ENCODE peak calls at places on chromosomes 4 and X, in four cellular contexts. L, P, I and K are unnamed samples.

GRCh38 chrX:79081895-79082512 is 62.5 kb upstream of the GPR174 start:
- DNase-seq in L (peak), I (no peak), P (peak), K (peak)

GRCh38 chrX:65601530-65602281 is 65.7 kb upstream of the MSN start:
- DNase-seq in L (peak), P (no peak), I (no peak), K (no peak)

GRCh38 chrX:118360429-118361125 is 14.7 kb downstream of the WDR44 start:
- DNase-seq in L (no peak), P (no peak), I (no peak), K (no peak)

GRCh38 chr4:59956366-59956765 is 1243.8 kb upstream of the ADGRL3 start:
- DNase-seq in P (no peak), I (no peak), L (no peak), K (no peak)

GRCh38 chr4:113339430-113339813 is 290.0 kb downstream of the ANK2 start:
- DNase-seq in L (no peak), I (no peak), P (no peak), K (no peak)

GRCh38 chr4:26217961-26218676 is 102.7 kb upstream of the RBPJ start:
- DNase-seq in P (no peak), L (no peak), I (no peak), K (peak)

GRCh38 chr4:6641164-6641970 is 882 bp downstream of the MRFAP1 start:
- DNase-seq in I (no peak), P (peak), L (no peak), K (no peak)

GRCh38 chr4:20463176-20463430 is 211.4 kb downstream of the SLIT2 start:
- DNase-seq in P (no peak), I (no peak), L (no peak), K (no peak)

GRCh38 chr4:73417973-73418372 is 13.9 kb downstream of the ALB start:
- DNase-seq in P (no peak), I (no peak), L (no peak), K (no peak)

GRCh38 chr4:74738756-74739155 is 55.6 kb downstream of the BTC start:
- DNase-seq in P (no peak), I (no peak), L (no peak), K (no peak)

GRCh38 chrX:5976332-5976731 is 252.3 kb downstream of the NLGN4X start:
- DNase-seq in I (no peak), P (no peak), L (no peak), K (no peak)

GRCh38 chrX:141632124-141632523 is 42.6 kb downstream of the SPANXA2 start:
- DNase-seq in L (no peak), P (no peak), I (no peak), K (no peak)

GRCh38 chr4:141432000-141432712 is 204.2 kb upstream of the IL15 start:
- DNase-seq in I (no peak), P (no peak), L (no peak), K (no peak)

GRCh38 chrX:136694491-136695087 is 46.6 kb downstream of the CD40LG start:
- DNase-seq in I (no peak), P (peak), L (peak), K (no peak)

GRCh38 chr4:125388653-125389052 is 73.9 kb downstream of the FAT4 start:
- DNase-seq in P (no peak), L (no peak), I (no peak), K (no peak)

GRCh38 chrX:47836164-47837072 is at the start of gene ZNF81:
- DNase-seq in L (peak), I (peak), P (peak), K (peak)

GRCh38 chrX:133590703-133591505 is 175.6 kb upstream of the GPC4 start:
- DNase-seq in L (no peak), P (no peak), I (no peak), K (no peak)

GRCh38 chr4:87309625-87310024 is 13.1 kb downstream of the HSD17B13 start:
- DNase-seq in P (no peak), L (no peak), I (no peak), K (no peak)

GRCh38 chr4:104494822-104495559 is at the start of gene CXXC4:
- DNase-seq in L (peak), P (peak), I (peak), K (no peak)

GRCh38 chr4:107701565-107701964 is 18.5 kb downstream of the PAPSS1 start:
- DNase-seq in L (no peak), P (no peak), I (no peak), K (no peak)

GRCh38 chr4:74948279-74948678 is 15.4 kb downstream of the PARM1 start:
- DNase-seq in I (no peak), P (no peak), L (no peak), K (no peak)

GRCh38 chr4:25818293-25819240 is 44.2 kb downstream of the SEL1L3 start:
- DNase-seq in L (no peak), P (no peak), I (no peak), K (no peak)

GRCh38 chr4:133149932-133150642 is 993 bp downstream of the PCDH10 start:
- DNase-seq in I (no peak), P (no peak), L (no peak), K (no peak)

GRCh38 chr4:1384675-1385372 is 21.4 kb downstream of the NKX1-1 start:
- DNase-seq in I (no peak), P (no peak), L (no peak), K (no peak)

GRCh38 chrX:134512566-134512965 is 52.6 kb downstream of the HPRT1 start:
- DNase-seq in P (no peak), L (peak), I (no peak), K (no peak)

GRCh38 chr4:106019771-106020170 is 124.5 kb downstream of the NPNT start:
- DNase-seq in L (no peak), P (no peak), I (no peak), K (no peak)

GRCh38 chr4:153661215-153661822 is 22.8 kb upstream of the TLR2 start:
- DNase-seq in P (no peak), I (no peak), L (no peak), K (no peak)

GRCh38 chr4:74109116-74109791 is 10.3 kb upstream of the CXCL2 start:
- DNase-seq in I (peak), P (peak), L (peak), K (no peak)

GRCh38 chr4:10085828-10086505 is 30.6 kb downstream of the WDR1 start:
- DNase-seq in I (no peak), L (no peak), P (no peak), K (no peak)

GRCh38 chrX:109776432-109776831 is 43.4 kb upstream of the ACSL4 start:
- DNase-seq in L (no peak), P (no peak), I (no peak), K (no peak)

GRCh38 chrX:64580035-64580434 is 184.8 kb upstream of the MTMR8 start:
- DNase-seq in I (no peak), L (no peak), P (no peak), K (no peak)

GRCh38 chr4:151184523-151185458 is 85.4 kb downstream of the RPS3A start:
- DNase-seq in I (no peak), P (no peak), L (peak), K (no peak)

GRCh38 chrX:154025230-154025629 is 5.5 kb upstream of the IRAK1 start:
- DNase-seq in L (no peak), P (no peak), I (no peak), K (no peak)

GRCh38 chrX:154024271-154024670 is 4.6 kb upstream of the IRAK1 start:
- DNase-seq in L (no peak), I (no peak), P (no peak), K (no peak)

GRCh38 chrX:154022716-154023115 is 3.0 kb upstream of the IRAK1 start:
- DNase-seq in L (no peak), I (no peak), P (no peak), K (no peak)

GRCh38 chrX:154022108-154022507 is 2.4 kb upstream of the IRAK1 start:
- DNase-seq in L (no peak), P (no peak), I (no peak), K (no peak)

DNA sequence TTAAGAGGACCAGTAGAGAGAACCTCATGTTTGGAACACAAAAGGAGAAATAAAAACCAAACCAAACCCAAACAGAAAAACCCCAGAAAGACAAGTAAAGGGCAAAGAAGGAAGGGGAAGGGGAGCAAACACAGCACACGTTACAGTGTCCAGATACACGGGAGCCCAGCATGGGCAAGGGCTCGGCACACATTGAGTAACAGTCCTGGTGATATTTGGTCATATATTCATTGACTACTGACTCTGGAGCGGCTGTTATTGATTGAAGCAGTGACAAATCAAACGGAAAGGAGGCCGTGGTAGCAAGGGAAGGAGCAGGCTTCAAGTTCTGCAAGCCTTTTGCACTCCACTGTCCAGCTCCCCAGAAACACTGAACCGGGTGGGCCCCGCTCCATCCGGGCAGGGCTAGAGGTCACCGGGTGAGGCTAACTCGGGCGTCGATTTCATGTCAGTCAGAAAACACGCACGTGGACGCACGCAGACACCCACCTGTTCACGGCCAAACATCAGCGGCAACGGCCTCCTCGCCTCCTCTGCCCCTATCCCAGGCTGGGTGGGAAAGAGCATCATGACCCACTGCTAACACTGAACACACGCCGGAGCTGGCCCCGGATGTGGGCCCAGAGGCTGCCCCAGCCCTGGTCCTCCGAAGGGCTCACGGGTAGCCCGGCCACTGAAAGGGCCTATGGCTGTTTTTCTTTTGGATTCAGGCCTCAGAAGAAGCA is 3.7 kb upstream of the IRAK1 start:
- DNase-seq in I (no peak), L (no peak), P (no peak), K (no peak)
- TF ChIP-seq CHD2 in I (no peak), L (no peak), P (no peak), K (no peak)

GRCh38 chr4:169012049-169012448 is 2.0 kb upstream of the CBR4 start:
- DNase-seq in L (no peak), P (no peak), I (no peak), K (no peak)

GRCh38 chr4:169005453-169006099 is 4.5 kb downstream of the CBR4 start:
- DNase-seq in L (peak), I (no peak), P (no peak), K (no peak)

GRCh38 chr4:169010125-169011023 is at the start of gene CBR4:
- DNase-seq in L (peak), I (peak), P (peak), K (peak)

GRCh38 chr4:169009281-169010124 is 552 bp downstream of the CBR4 start:
- DNase-seq in I (no peak), P (peak), L (peak), K (no peak)

DNA sequence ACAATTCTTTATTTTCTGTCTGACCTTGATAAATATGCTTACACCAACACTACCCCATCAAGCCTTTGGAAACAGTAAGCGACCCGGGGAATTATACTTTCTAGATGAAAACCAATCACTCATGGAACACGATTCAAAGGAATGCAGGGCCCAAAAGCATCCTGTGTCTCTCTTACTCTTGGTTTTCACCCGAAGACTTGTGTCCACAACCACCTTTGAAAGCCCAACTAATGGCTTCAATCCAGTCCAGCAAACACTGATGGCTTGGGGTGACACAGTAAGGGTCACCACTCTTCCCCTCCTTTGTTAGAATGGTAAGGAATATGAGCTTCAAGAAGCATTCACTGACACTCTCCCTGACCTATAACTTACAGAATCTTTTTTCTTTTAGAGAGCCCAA is 1.6 kb downstream of the CBR4 start:
- DNase-seq in P (no peak), L (no peak), I (no peak), K (no peak)
- TF ChIP-seq RFX5 in P (no peak), L (no peak), I (no peak), K (no peak)

GRCh38 chr4:101009471-101009870 is 337.9 kb downstream of the PPP3CA start:
- DNase-seq in P (no peak), L (no peak), I (no peak), K (peak)
- TF ChIP-seq CHD2 in P (no peak), L (no peak), I (no peak), K (no peak)

GRCh38 chr4:70313736-70314135 is 21.0 kb upstream of the CABS1 start:
- DNase-seq in I (no peak), P (no peak), L (no peak), K (no peak)
- TF ChIP-seq RFX5 in I (no peak), P (no peak), L (no peak), K (no peak)

GRCh38 chr4:40564004-40564403 is 65.7 kb downstream of the RBM47 start:
- DNase-seq in L (no peak), I (no peak), P (no peak), K (no peak)
- TF ChIP-seq CHD2 in L (no peak), I (no peak), P (no peak), K (no peak)